ENCODE peak calls at places on chromosomes 13 and 19, in six cellular contexts. J is uterus, V is esophagus squamous epithelium, Y is transverse colon, H is spleen, M is thyroid gland. Q is an unnamed sample.
A peak's percentile ranks its signal among the peaks of the same experiment; 100 is the strongest.

GRCh38 chr13:47480121-47480520 is 521.0 kb downstream of the SUCLA2 start:
- DNase-seq in J (no peak), V (no peak), Y (no peak), H (no peak), M (no peak), Q (peak; percentile 4)

GRCh38 chr13:93290503-93290902 is 63.9 kb downstream of the GPC6 start:
- DNase-seq in J (no peak), V (no peak), Y (no peak), H (no peak), M (no peak), Q (no peak)

GRCh38 chr19:30281903-30282302 is 90.3 kb upstream of the ZNF536 start:
- DNase-seq in J (no peak), V (no peak), Y (no peak), H (no peak), M (no peak), Q (no peak)

GRCh38 chr13:44790289-44790688 is 199.0 kb downstream of the NUFIP1 start:
- DNase-seq in J (no peak), V (no peak), Y (no peak), H (no peak), M (no peak), Q (no peak)

GRCh38 chr13:19362946-19363510 is 181.4 kb upstream of the TUBA3C start:
- DNase-seq in J (no peak), V (no peak), Y (no peak), H (no peak), M (no peak), Q (no peak)

GRCh38 chr13:26544707-26545106 is 12.8 kb upstream of the WASF3 start:
- DNase-seq in J (no peak), V (no peak), Y (no peak), H (no peak), M (no peak), Q (no peak)

GRCh38 chr13:100588350-100589177 is at the start of gene GGACT:
- DNase-seq in J (peak; percentile 73), V (no peak), Y (peak; percentile 84), H (peak; percentile 96), M (peak; percentile 74), Q (peak; percentile 81)

GRCh38 chr19:17406039-17406886 is 833 bp upstream of the BST2 start:
- DNase-seq in J (no peak), V (no peak), Y (peak; percentile 48), H (no peak), M (no peak), Q (peak; percentile 73)

GRCh38 chr13:106533101-106533939 is 2.1 kb downstream of the EFNB2 start:
- DNase-seq in J (peak; percentile 80), V (no peak), Y (peak; percentile 89), H (peak; percentile 87), M (peak; percentile 86), Q (peak; percentile 91)

GRCh38 chr19:31296741-31297390 is 52.4 kb downstream of the TSHZ3 start:
- DNase-seq in J (no peak), V (no peak), Y (no peak), H (no peak), M (no peak), Q (no peak)

GRCh38 chr13:92103673-92104296 is 705.4 kb downstream of the GPC5 start:
- DNase-seq in J (no peak), V (no peak), Y (no peak), H (no peak), M (no peak), Q (no peak)

GRCh38 chr19:46487802-46488445 is 7.7 kb downstream of the PNMA8B start:
- DNase-seq in J (peak; percentile 88), V (no peak), Y (peak; percentile 76), H (peak; percentile 88), M (peak; percentile 73), Q (peak; percentile 64)

GRCh38 chr13:112754281-112755025 is 64.6 kb downstream of the ATP11A start:
- DNase-seq in J (no peak), V (no peak), Y (no peak), H (peak; percentile 68), M (no peak), Q (no peak)

GRCh38 chr13:27076411-27076810 is 95.2 kb downstream of the USP12 start:
- DNase-seq in J (no peak), V (no peak), Y (no peak), H (no peak), M (no peak), Q (no peak)

GRCh38 chr13:44685641-44686040 is 109.5 kb upstream of the TSC22D1 start:
- DNase-seq in J (no peak), V (no peak), Y (no peak), H (no peak), M (no peak), Q (no peak)

GRCh38 chr13:31016342-31017325 is 84.2 kb downstream of the TEX26 start:
- DNase-seq in J (no peak), V (no peak), Y (no peak), H (no peak), M (no peak), Q (no peak)

GRCh38 chr13:59746291-59746962 is 417.3 kb downstream of the DIAPH3 start:
- DNase-seq in J (no peak), V (no peak), Y (peak; percentile 23), H (no peak), M (no peak), Q (peak; percentile 3)

GRCh38 chr19:48608798-48609263 is 2.3 kb downstream of the SPACA4 start:
- DNase-seq in J (no peak), V (no peak), Y (peak; percentile 68), H (peak; percentile 83), M (no peak), Q (peak; percentile 62)

DNA sequence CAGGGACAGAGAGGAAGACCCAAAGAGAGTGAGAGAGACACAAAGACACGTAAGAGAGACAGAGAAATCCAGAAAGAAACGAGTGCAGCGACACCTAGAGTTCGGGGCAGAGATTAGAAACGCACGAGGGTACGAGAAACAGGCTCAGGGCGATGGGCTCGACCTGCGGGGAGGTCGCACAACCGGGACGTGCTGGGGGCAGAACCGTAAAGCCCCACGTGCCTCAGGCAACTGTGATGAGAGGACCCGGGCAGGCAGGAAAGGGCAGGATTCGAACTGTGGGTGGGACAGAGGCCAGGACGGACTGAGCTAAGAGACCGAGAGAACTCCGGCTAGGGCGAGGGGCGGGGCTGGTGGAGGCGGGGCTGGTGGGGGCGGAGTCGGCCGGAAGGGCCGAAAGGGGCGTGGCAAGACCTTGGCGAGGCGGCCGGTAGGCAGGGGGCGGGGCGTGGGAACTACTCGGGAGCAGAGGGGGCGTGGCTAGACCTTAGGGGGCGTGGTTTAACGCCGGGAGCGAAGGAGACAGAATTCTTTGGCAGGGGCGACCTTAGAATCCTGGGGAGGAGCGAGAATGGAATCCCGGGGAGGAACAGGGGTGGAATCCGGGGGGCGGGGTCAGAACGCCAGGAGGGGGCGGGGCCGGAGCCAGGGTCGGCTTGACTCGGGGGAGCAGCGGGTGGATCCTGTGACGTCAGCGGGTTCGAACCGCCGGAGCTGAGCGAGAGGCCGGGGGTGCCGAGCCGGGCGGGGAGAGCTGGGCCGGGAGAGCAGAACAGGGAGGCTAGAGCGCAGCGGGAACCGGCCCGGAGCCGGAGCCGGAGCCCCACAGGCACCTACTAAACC is at the start of gene NECTIN2:
- DNase-seq in J (peak; percentile 100), V (peak; percentile 85), Y (peak; percentile 100), H (peak; percentile 97), M (peak; percentile 100), Q (peak; percentile 90)
- TF ChIP-seq POLR2A in J (peak; percentile 91), V (peak; percentile 89), Y (peak; percentile 90), H (no peak), M (peak; percentile 81), Q (peak; percentile 55)

DNA sequence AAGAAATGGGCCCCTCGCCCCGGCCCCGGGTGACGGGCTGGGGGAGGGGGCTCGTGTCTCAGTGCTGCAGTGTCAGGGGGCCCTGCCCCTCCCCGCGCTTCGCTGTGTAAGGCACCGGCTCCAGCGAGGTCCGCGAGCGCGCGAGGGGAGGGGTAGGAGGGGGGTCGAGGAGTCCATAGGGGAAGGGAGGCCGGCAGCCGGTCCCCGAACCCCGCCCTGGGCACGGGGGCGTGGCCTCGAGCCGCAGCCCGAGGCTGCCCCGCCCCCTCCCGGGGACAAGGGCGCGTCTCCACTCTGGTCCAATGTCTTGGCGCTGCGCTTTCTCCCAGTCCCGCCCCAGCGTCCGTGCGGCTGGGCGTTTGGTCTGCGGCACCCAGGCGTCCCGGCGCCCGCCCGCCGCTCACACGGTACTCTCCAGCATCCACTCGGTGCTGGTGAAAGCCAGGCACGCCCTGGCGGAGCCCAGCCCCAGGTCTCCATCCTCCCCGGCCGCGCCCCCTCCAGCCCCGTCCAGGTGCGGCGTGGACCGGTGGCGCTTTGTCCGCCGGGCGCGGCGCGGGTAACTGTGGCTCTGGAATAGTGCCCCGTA is 11.1 kb downstream of the IFNL1 start:
- DNase-seq in J (no peak), V (no peak), Y (peak; percentile 48), H (peak; percentile 73), M (no peak), Q (no peak)
- TF ChIP-seq POLR2A in J (no peak), V (no peak), Y (no peak), H (no peak), M (no peak), Q (no peak)

DNA sequence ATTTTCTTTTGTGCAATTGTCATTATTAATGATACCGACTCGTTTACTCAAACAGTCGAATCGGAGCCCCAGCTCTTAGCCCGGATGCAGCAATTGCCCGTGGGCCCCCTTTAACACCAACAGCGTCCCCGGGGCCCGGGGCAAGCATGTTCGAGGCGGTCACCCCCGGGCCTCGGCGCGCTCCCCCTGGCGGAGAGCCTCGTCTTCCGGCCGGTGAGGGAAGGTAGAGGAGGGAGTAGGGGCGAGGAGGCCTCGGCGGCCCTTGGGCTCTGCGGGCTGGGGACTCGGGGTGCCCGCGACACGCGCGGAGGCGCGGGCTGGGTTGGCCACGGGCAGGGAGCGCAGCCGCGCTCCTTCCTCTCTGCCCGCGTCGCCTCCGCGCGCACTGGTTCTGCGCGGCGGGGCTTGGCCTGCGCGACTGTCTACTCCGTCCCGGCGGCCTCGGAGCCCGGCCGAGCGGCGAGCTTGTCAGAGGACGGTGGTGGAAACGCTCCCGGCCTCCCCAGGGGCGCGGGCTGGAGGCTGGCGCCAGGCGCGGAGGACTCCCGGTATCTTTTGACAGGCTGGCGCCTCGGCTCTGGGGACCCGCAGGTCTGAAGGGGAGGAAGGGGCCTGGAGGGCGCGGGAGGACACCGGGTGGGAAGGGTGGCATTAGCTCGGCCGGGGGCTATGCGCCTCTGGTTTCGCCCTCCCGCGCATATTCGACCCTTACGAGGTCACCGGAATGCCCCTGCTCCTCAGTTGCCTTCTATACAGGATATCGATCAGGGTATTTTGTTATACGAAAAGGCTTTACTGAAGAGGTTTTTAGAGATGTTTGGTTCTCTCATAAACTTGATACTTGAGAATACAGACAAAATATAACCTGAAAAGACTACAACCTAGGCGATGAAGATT is 1.5 kb downstream of the BIVM start:
- DNase-seq in J (peak; percentile 80), V (peak; percentile 3), Y (peak; percentile 87), H (peak; percentile 95), M (peak; percentile 77), Q (peak; percentile 91)
- TF ChIP-seq POLR2A in J (no peak), V (peak; percentile 25), Y (peak; percentile 32), H (no peak), M (no peak), Q (peak; percentile 60)

DNA sequence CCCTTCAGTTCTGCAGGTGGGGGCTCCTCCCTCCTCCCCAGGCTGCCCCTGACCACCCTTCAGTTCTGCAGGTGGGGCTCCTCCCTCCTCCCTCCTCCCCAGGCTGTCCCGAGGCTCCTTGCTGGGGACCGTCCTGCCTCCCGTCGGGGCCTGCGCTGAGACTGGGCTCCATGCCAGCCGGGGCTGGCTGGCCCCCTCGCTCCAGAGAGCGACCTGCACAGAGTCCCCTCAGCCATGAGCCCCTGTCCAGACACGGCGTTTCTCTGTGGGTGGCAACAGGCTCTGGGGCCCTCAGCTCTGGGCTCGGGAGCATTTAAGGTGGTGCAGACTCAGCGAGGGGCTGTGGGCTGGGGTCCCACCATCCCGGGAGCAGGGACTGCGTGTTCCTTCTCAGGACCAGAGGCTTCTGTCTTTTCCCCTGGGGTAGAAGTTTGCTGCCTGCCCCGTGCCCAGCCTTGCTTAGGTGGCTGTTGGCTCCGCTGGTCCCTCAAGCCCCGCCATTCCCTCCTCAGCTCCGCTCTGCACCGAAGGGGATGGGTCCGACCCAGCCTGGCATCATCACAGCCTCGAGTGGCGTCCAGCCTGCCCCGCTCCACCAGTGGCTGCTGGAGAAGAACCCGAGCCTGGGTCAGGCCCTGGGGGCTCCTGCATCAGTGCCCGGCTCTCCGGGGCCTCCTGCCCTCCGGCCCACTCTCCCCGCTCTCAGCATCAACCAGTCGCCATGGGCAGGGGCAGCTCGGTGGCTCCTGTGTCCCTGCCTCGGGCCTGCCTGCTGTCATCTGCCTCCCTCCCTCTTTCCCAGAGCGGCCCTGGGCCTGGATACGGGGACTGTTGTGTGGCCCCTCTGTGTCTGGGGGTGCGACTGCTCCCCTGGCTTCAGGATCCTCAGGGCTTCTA is 27.6 kb downstream of the CSNK1G2 start:
- DNase-seq in J (no peak), V (no peak), Y (no peak), H (no peak), M (no peak), Q (no peak)
- TF ChIP-seq POLR2A in J (no peak), V (no peak), Y (no peak), H (no peak), M (no peak), Q (no peak)